ENCODE peak calls at places on chromosomes 4 and X, in eight cellular contexts. One of them, this sample, is unnamed.

GRCh38 chr4:54658321-54659093 is 750 bp downstream of the KIT start:
- DNase-seq in mucosa of descending colon: peak; percentile 70
- DNase-seq in heart left ventricle: peak; percentile 75
- DNase-seq in fibroblast of lung: peak; percentile 28
- DNase-seq in B cell: peak; percentile 36
- DNase-seq in fibroblast of mammary gland: peak; percentile 17
- DNase-seq in GM23338: peak; percentile 65
- DNase-seq in K562: peak; percentile 76
- DNase-seq in this sample: peak; percentile 43

GRCh38 chr4:166386491-166387367 is 513.7 kb downstream of the TLL1 start:
- DNase-seq in mucosa of descending colon: no peak
- DNase-seq in heart left ventricle: no peak
- DNase-seq in fibroblast of lung: no peak
- DNase-seq in B cell: no peak
- DNase-seq in fibroblast of mammary gland: peak; percentile 1
- DNase-seq in GM23338: peak; percentile 32
- DNase-seq in K562: no peak
- DNase-seq in this sample: no peak

GRCh38 chr4:25032126-25032525 is 1.4 kb upstream of the LGI2 start:
- DNase-seq in mucosa of descending colon: no peak
- DNase-seq in heart left ventricle: no peak
- DNase-seq in fibroblast of lung: no peak
- DNase-seq in B cell: no peak
- DNase-seq in fibroblast of mammary gland: peak; percentile 54
- DNase-seq in GM23338: no peak
- DNase-seq in K562: no peak
- DNase-seq in this sample: no peak

GRCh38 chr4:151012836-151013235 is 2.2 kb downstream of the LRBA start:
- DNase-seq in mucosa of descending colon: peak; percentile 51
- DNase-seq in heart left ventricle: no peak
- DNase-seq in fibroblast of lung: no peak
- DNase-seq in B cell: no peak
- DNase-seq in fibroblast of mammary gland: no peak
- DNase-seq in GM23338: peak; percentile 21
- DNase-seq in K562: peak; percentile 75
- DNase-seq in this sample: no peak

GRCh38 chr4:142408003-142408441 is 438.1 kb downstream of the INPP4B start:
- DNase-seq in mucosa of descending colon: no peak
- DNase-seq in heart left ventricle: no peak
- DNase-seq in fibroblast of lung: peak; percentile 36
- DNase-seq in B cell: no peak
- DNase-seq in fibroblast of mammary gland: peak; percentile 90
- DNase-seq in GM23338: peak; percentile 35
- DNase-seq in K562: no peak
- DNase-seq in this sample: no peak

GRCh38 chr4:16118090-16118489 is 34.3 kb upstream of the PROM1 start:
- DNase-seq in mucosa of descending colon: no peak
- DNase-seq in heart left ventricle: no peak
- DNase-seq in fibroblast of lung: no peak
- DNase-seq in B cell: no peak
- DNase-seq in fibroblast of mammary gland: no peak
- DNase-seq in GM23338: no peak
- DNase-seq in K562: no peak
- DNase-seq in this sample: no peak

GRCh38 chr4:139092271-139092670 is 76.7 kb downstream of the NOCT start:
- DNase-seq in mucosa of descending colon: no peak
- DNase-seq in heart left ventricle: no peak
- DNase-seq in fibroblast of lung: no peak
- DNase-seq in B cell: no peak
- DNase-seq in fibroblast of mammary gland: no peak
- DNase-seq in GM23338: no peak
- DNase-seq in K562: no peak
- DNase-seq in this sample: no peak

GRCh38 chr4:132572210-132572609 is 576.9 kb upstream of the PCDH10 start:
- DNase-seq in mucosa of descending colon: no peak
- DNase-seq in heart left ventricle: no peak
- DNase-seq in fibroblast of lung: peak; percentile 49
- DNase-seq in B cell: no peak
- DNase-seq in fibroblast of mammary gland: no peak
- DNase-seq in GM23338: peak; percentile 16
- DNase-seq in K562: no peak
- DNase-seq in this sample: no peak

GRCh38 chrX:50903387-50904027 is 7.0 kb upstream of the BMP15 start:
- DNase-seq in mucosa of descending colon: peak; percentile 26
- DNase-seq in heart left ventricle: no peak
- DNase-seq in fibroblast of lung: peak; percentile 32
- DNase-seq in B cell: peak; percentile 6
- DNase-seq in fibroblast of mammary gland: peak; percentile 38
- DNase-seq in GM23338: peak; percentile 72
- DNase-seq in K562: peak; percentile 26
- DNase-seq in this sample: peak; percentile 38

GRCh38 chr4:139576219-139576618 is 20.2 kb upstream of the SETD7 start:
- DNase-seq in mucosa of descending colon: no peak
- DNase-seq in heart left ventricle: no peak
- DNase-seq in fibroblast of lung: peak; percentile 10
- DNase-seq in B cell: no peak
- DNase-seq in fibroblast of mammary gland: no peak
- DNase-seq in GM23338: no peak
- DNase-seq in K562: no peak
- DNase-seq in this sample: no peak

GRCh38 chrX:30865020-30865419 is 24.0 kb downstream of the TAB3 start:
- DNase-seq in mucosa of descending colon: no peak
- DNase-seq in heart left ventricle: no peak
- DNase-seq in fibroblast of lung: no peak
- DNase-seq in B cell: peak; percentile 7
- DNase-seq in fibroblast of mammary gland: no peak
- DNase-seq in GM23338: peak; percentile 72
- DNase-seq in K562: peak; percentile 55
- DNase-seq in this sample: no peak

GRCh38 chr4:82423245-82424054 is 6.8 kb downstream of the HNRNPDL start:
- DNase-seq in mucosa of descending colon: no peak
- DNase-seq in heart left ventricle: no peak
- DNase-seq in fibroblast of lung: no peak
- DNase-seq in B cell: no peak
- DNase-seq in fibroblast of mammary gland: peak; percentile 61
- DNase-seq in GM23338: peak; percentile 17
- DNase-seq in K562: no peak
- DNase-seq in this sample: no peak

GRCh38 chrX:82218361-82218760 is 1016.5 kb downstream of the SH3BGRL start:
- DNase-seq in mucosa of descending colon: no peak
- DNase-seq in heart left ventricle: no peak
- DNase-seq in fibroblast of lung: peak; percentile 5
- DNase-seq in B cell: peak; percentile 3
- DNase-seq in fibroblast of mammary gland: peak; percentile 31
- DNase-seq in GM23338: peak; percentile 43
- DNase-seq in K562: peak; percentile 13
- DNase-seq in this sample: peak; percentile 33

GRCh38 chrX:10159069-10159468 is 2.3 kb downstream of the CLCN4 start:
- DNase-seq in mucosa of descending colon: no peak
- DNase-seq in heart left ventricle: no peak
- DNase-seq in fibroblast of lung: no peak
- DNase-seq in B cell: no peak
- DNase-seq in fibroblast of mammary gland: no peak
- DNase-seq in GM23338: peak; percentile 21
- DNase-seq in K562: peak; percentile 72
- DNase-seq in this sample: no peak

GRCh38 chr4:57074753-57075152 is 35.4 kb downstream of the IGFBP7 start:
- DNase-seq in mucosa of descending colon: no peak
- DNase-seq in heart left ventricle: no peak
- DNase-seq in fibroblast of lung: peak; percentile 85
- DNase-seq in B cell: no peak
- DNase-seq in fibroblast of mammary gland: peak; percentile 68
- DNase-seq in GM23338: no peak
- DNase-seq in K562: no peak
- DNase-seq in this sample: no peak

GRCh38 chr4:38073596-38074234 is 113.5 kb downstream of the PTTG2 start:
- DNase-seq in mucosa of descending colon: no peak
- DNase-seq in heart left ventricle: no peak
- DNase-seq in fibroblast of lung: no peak
- DNase-seq in B cell: no peak
- DNase-seq in fibroblast of mammary gland: peak; percentile 50
- DNase-seq in GM23338: no peak
- DNase-seq in K562: no peak
- DNase-seq in this sample: no peak

GRCh38 chrX:17584248-17584681 is 153.0 kb upstream of the SCML1 start:
- DNase-seq in mucosa of descending colon: no peak
- DNase-seq in heart left ventricle: no peak
- DNase-seq in fibroblast of lung: peak; percentile 27
- DNase-seq in B cell: no peak
- DNase-seq in fibroblast of mammary gland: peak; percentile 48
- DNase-seq in GM23338: no peak
- DNase-seq in K562: no peak
- DNase-seq in this sample: no peak

GRCh38 chr4:154465085-154465484 is 26.5 kb downstream of the DCHS2 start:
- DNase-seq in mucosa of descending colon: no peak
- DNase-seq in heart left ventricle: no peak
- DNase-seq in fibroblast of lung: peak; percentile 28
- DNase-seq in B cell: no peak
- DNase-seq in fibroblast of mammary gland: peak; percentile 72
- DNase-seq in GM23338: no peak
- DNase-seq in K562: peak; percentile 69
- DNase-seq in this sample: no peak

GRCh38 chr4:4521069-4521468 is 20.8 kb downstream of the STX18 start:
- DNase-seq in mucosa of descending colon: no peak
- DNase-seq in heart left ventricle: no peak
- DNase-seq in fibroblast of lung: no peak
- DNase-seq in B cell: no peak
- DNase-seq in fibroblast of mammary gland: no peak
- DNase-seq in GM23338: peak; percentile 56
- DNase-seq in K562: no peak
- DNase-seq in this sample: no peak

GRCh38 chrX:12949927-12950656 is 24.8 kb upstream of the TMSB4X start:
- DNase-seq in mucosa of descending colon: peak; percentile 80
- DNase-seq in heart left ventricle: peak; percentile 72
- DNase-seq in fibroblast of lung: peak; percentile 92
- DNase-seq in B cell: peak; percentile 93
- DNase-seq in fibroblast of mammary gland: peak; percentile 94
- DNase-seq in GM23338: no peak
- DNase-seq in K562: peak; percentile 89
- DNase-seq in this sample: peak; percentile 60

GRCh38 chr4:91113130-91113706 is 986.0 kb downstream of the CCSER1 start:
- DNase-seq in mucosa of descending colon: no peak
- DNase-seq in heart left ventricle: no peak
- DNase-seq in fibroblast of lung: peak; percentile 52
- DNase-seq in B cell: no peak
- DNase-seq in fibroblast of mammary gland: peak; percentile 25
- DNase-seq in GM23338: peak; percentile 82
- DNase-seq in K562: peak; percentile 20
- DNase-seq in this sample: peak; percentile 23

GRCh38 chr4:2928242-2929155 is 34.7 kb downstream of the NOP14 start:
- DNase-seq in mucosa of descending colon: peak; percentile 17
- DNase-seq in heart left ventricle: no peak
- DNase-seq in fibroblast of lung: no peak
- DNase-seq in B cell: no peak
- DNase-seq in fibroblast of mammary gland: no peak
- DNase-seq in GM23338: no peak
- DNase-seq in K562: no peak
- DNase-seq in this sample: no peak

GRCh38 chrX:16882188-16882587 is 12.0 kb upstream of the RBBP7 start:
- DNase-seq in mucosa of descending colon: peak; percentile 68
- DNase-seq in heart left ventricle: no peak
- DNase-seq in fibroblast of lung: peak; percentile 28
- DNase-seq in B cell: peak; percentile 33
- DNase-seq in fibroblast of mammary gland: no peak
- DNase-seq in GM23338: no peak
- DNase-seq in K562: peak; percentile 37
- DNase-seq in this sample: no peak

GRCh38 chr4:89137231-89137630 is 25.9 kb downstream of the TIGD2 start:
- DNase-seq in mucosa of descending colon: no peak
- DNase-seq in heart left ventricle: no peak
- DNase-seq in fibroblast of lung: no peak
- DNase-seq in B cell: no peak
- DNase-seq in fibroblast of mammary gland: no peak
- DNase-seq in GM23338: peak; percentile 22
- DNase-seq in K562: no peak
- DNase-seq in this sample: no peak
- TF ChIP-seq CTCF in mucosa of descending colon: no peak
- TF ChIP-seq CTCF in heart left ventricle: no peak
- TF ChIP-seq CTCF in fibroblast of lung: no peak
- TF ChIP-seq CTCF in B cell: no peak
- TF ChIP-seq CTCF in fibroblast of mammary gland: no peak
- TF ChIP-seq CTCF in GM23338: peak; percentile 1
- TF ChIP-seq CTCF in K562: no peak
- TF ChIP-seq CTCF in this sample: no peak

DNA sequence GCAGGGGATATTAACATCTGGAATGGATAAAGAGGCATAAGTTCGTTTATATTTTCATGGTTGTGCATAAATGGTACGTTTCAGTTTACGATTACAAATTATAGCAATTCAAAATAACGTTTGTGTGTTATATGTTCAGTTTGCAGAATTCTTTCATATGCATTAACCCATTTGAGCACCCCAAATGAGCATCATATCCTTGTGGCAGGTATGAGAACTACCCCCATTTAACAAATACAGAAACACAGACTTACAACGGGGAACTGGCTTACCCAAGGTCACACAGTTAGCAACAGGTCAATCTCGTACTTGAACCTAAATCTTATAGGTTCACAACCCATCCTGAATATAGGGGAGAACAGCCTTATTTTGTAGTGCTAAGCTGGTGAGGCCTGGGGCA is 33.1 kb downstream of the EDNRA start:
- DNase-seq in mucosa of descending colon: no peak
- DNase-seq in heart left ventricle: no peak
- DNase-seq in fibroblast of lung: no peak
- DNase-seq in B cell: no peak
- DNase-seq in fibroblast of mammary gland: no peak
- DNase-seq in GM23338: peak; percentile 16
- DNase-seq in K562: no peak
- DNase-seq in this sample: no peak
- TF ChIP-seq CTCF in mucosa of descending colon: no peak
- TF ChIP-seq CTCF in heart left ventricle: no peak
- TF ChIP-seq CTCF in fibroblast of lung: peak; percentile 17
- TF ChIP-seq CTCF in B cell: no peak
- TF ChIP-seq CTCF in fibroblast of mammary gland: peak; percentile 9
- TF ChIP-seq CTCF in GM23338: no peak
- TF ChIP-seq CTCF in K562: no peak
- TF ChIP-seq CTCF in this sample: no peak

GRCh38 chr4:173360587-173361221 is 10.1 kb upstream of the SAP30 start:
- DNase-seq in mucosa of descending colon: no peak
- DNase-seq in heart left ventricle: no peak
- DNase-seq in fibroblast of lung: peak; percentile 34
- DNase-seq in B cell: no peak
- DNase-seq in fibroblast of mammary gland: no peak
- DNase-seq in GM23338: peak; percentile 54
- DNase-seq in K562: no peak
- DNase-seq in this sample: no peak
- TF ChIP-seq CTCF in mucosa of descending colon: peak; percentile 12
- TF ChIP-seq CTCF in heart left ventricle: no peak
- TF ChIP-seq CTCF in fibroblast of lung: peak; percentile 23
- TF ChIP-seq CTCF in B cell: no peak
- TF ChIP-seq CTCF in fibroblast of mammary gland: peak; percentile 40
- TF ChIP-seq CTCF in GM23338: peak; percentile 44
- TF ChIP-seq CTCF in K562: no peak
- TF ChIP-seq CTCF in this sample: no peak

DNA sequence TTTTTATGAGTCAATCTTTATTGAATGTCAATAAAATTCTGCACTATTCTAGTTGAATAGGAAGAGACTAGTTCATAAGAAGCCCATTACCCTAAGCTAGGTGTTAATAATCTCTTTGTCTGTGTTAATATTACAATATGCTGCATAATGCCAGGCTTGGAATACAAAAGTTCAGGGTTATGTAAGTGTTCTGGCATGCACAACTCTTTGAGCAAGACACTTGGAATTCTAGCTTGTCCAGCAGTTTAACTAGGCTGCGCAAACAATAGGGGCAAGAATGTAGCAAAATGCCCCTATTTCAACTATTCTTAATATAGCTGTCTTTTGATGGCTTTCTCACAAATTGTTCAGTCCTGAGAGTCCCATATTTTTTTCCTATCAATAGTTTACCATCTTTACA is 31.3 kb upstream of the ETNPPL start:
- DNase-seq in mucosa of descending colon: no peak
- DNase-seq in heart left ventricle: no peak
- DNase-seq in fibroblast of lung: no peak
- DNase-seq in B cell: no peak
- DNase-seq in fibroblast of mammary gland: no peak
- DNase-seq in GM23338: no peak
- DNase-seq in K562: no peak
- DNase-seq in this sample: no peak
- TF ChIP-seq CTCF in mucosa of descending colon: no peak
- TF ChIP-seq CTCF in heart left ventricle: no peak
- TF ChIP-seq CTCF in fibroblast of lung: no peak
- TF ChIP-seq CTCF in B cell: no peak
- TF ChIP-seq CTCF in fibroblast of mammary gland: no peak
- TF ChIP-seq CTCF in GM23338: no peak
- TF ChIP-seq CTCF in K562: no peak
- TF ChIP-seq CTCF in this sample: no peak